ENCODE peak calls at places on chromosome 3, in seven cellular contexts. One of them, this sample, is unnamed.
A peak's percentile ranks its signal among the peaks of the same experiment; 100 is the strongest.

GRCh38 chr3:71391361-71391760 is 192.2 kb downstream of the FOXP1 start:
- DNase-seq in ovary: no peak
- DNase-seq in nephron progenitor cell: no peak
- DNase-seq in T-helper 2 cell: no peak
- DNase-seq in smooth muscle cell of the brain vasculature: no peak
- DNase-seq in SK-N-DZ: no peak
- DNase-seq in cardiac muscle cell: no peak
- DNase-seq in this sample: no peak

GRCh38 chr3:126480251-126480650 is 4.6 kb upstream of the ZXDC start:
- DNase-seq in T-helper 2 cell: no peak
- DNase-seq in SK-N-DZ: no peak
- DNase-seq in ovary: no peak
- DNase-seq in smooth muscle cell of the brain vasculature: no peak
- DNase-seq in cardiac muscle cell: no peak
- DNase-seq in nephron progenitor cell: no peak
- DNase-seq in this sample: no peak

GRCh38 chr3:33437556-33438283 is 2.5 kb downstream of the UBP1 start:
- DNase-seq in T-helper 2 cell: no peak
- DNase-seq in cardiac muscle cell: peak; percentile 35
- DNase-seq in SK-N-DZ: no peak
- DNase-seq in smooth muscle cell of the brain vasculature: no peak
- DNase-seq in nephron progenitor cell: peak; percentile 11
- DNase-seq in ovary: no peak
- DNase-seq in this sample: no peak

GRCh38 chr3:115550285-115550741 is 73.0 kb upstream of the GAP43 start:
- DNase-seq in smooth muscle cell of the brain vasculature: peak; percentile 31
- DNase-seq in SK-N-DZ: no peak
- DNase-seq in ovary: no peak
- DNase-seq in cardiac muscle cell: no peak
- DNase-seq in T-helper 2 cell: no peak
- DNase-seq in nephron progenitor cell: no peak
- DNase-seq in this sample: no peak

GRCh38 chr3:133383175-133383574 is 16.7 kb upstream of the BFSP2 start:
- DNase-seq in ovary: no peak
- DNase-seq in SK-N-DZ: no peak
- DNase-seq in T-helper 2 cell: no peak
- DNase-seq in cardiac muscle cell: no peak
- DNase-seq in nephron progenitor cell: no peak
- DNase-seq in smooth muscle cell of the brain vasculature: no peak
- DNase-seq in this sample: no peak

GRCh38 chr3:112653209-112653871 is 12.4 kb upstream of the CCDC80 start:
- DNase-seq in SK-N-DZ: no peak
- DNase-seq in nephron progenitor cell: no peak
- DNase-seq in T-helper 2 cell: no peak
- DNase-seq in smooth muscle cell of the brain vasculature: no peak
- DNase-seq in cardiac muscle cell: no peak
- DNase-seq in ovary: no peak
- DNase-seq in this sample: no peak

GRCh38 chr3:108780235-108780634 is 23.0 kb upstream of the RETNLB start:
- DNase-seq in SK-N-DZ: no peak
- DNase-seq in ovary: no peak
- DNase-seq in T-helper 2 cell: peak; percentile 1
- DNase-seq in nephron progenitor cell: no peak
- DNase-seq in smooth muscle cell of the brain vasculature: no peak
- DNase-seq in cardiac muscle cell: no peak
- DNase-seq in this sample: no peak

GRCh38 chr3:185521349-185522138 is 22.7 kb upstream of the TMEM41A start:
- DNase-seq in nephron progenitor cell: no peak
- DNase-seq in SK-N-DZ: no peak
- DNase-seq in smooth muscle cell of the brain vasculature: no peak
- DNase-seq in ovary: no peak
- DNase-seq in cardiac muscle cell: no peak
- DNase-seq in T-helper 2 cell: no peak
- DNase-seq in this sample: no peak

GRCh38 chr3:122674339-122674738 is 6.3 kb upstream of the PARP14 start:
- DNase-seq in smooth muscle cell of the brain vasculature: no peak
- DNase-seq in ovary: no peak
- DNase-seq in nephron progenitor cell: no peak
- DNase-seq in cardiac muscle cell: no peak
- DNase-seq in SK-N-DZ: no peak
- DNase-seq in T-helper 2 cell: no peak
- DNase-seq in this sample: no peak

GRCh38 chr3:114406286-114406685 is 112.5 kb downstream of the TIGIT start:
- DNase-seq in T-helper 2 cell: no peak
- DNase-seq in smooth muscle cell of the brain vasculature: no peak
- DNase-seq in cardiac muscle cell: no peak
- DNase-seq in nephron progenitor cell: no peak
- DNase-seq in ovary: no peak
- DNase-seq in SK-N-DZ: no peak
- DNase-seq in this sample: no peak

GRCh38 chr3:191238321-191238817 is 39.3 kb downstream of the OSTN start:
- DNase-seq in smooth muscle cell of the brain vasculature: no peak
- DNase-seq in cardiac muscle cell: no peak
- DNase-seq in nephron progenitor cell: no peak
- DNase-seq in SK-N-DZ: no peak
- DNase-seq in ovary: no peak
- DNase-seq in T-helper 2 cell: no peak
- DNase-seq in this sample: no peak

GRCh38 chr3:178267158-178267838 is 268.9 kb upstream of the KCNMB2 start:
- DNase-seq in cardiac muscle cell: no peak
- DNase-seq in ovary: no peak
- DNase-seq in SK-N-DZ: no peak
- DNase-seq in smooth muscle cell of the brain vasculature: no peak
- DNase-seq in nephron progenitor cell: no peak
- DNase-seq in T-helper 2 cell: no peak
- DNase-seq in this sample: no peak

GRCh38 chr3:164451083-164451910 is 627.0 kb downstream of the SI start:
- DNase-seq in nephron progenitor cell: no peak
- DNase-seq in smooth muscle cell of the brain vasculature: no peak
- DNase-seq in T-helper 2 cell: no peak
- DNase-seq in cardiac muscle cell: no peak
- DNase-seq in ovary: no peak
- DNase-seq in SK-N-DZ: peak; percentile 11
- DNase-seq in this sample: no peak

GRCh38 chr3:18238721-18239331 is 186.3 kb downstream of the SATB1 start:
- DNase-seq in SK-N-DZ: peak; percentile 17
- DNase-seq in nephron progenitor cell: no peak
- DNase-seq in smooth muscle cell of the brain vasculature: no peak
- DNase-seq in ovary: no peak
- DNase-seq in T-helper 2 cell: no peak
- DNase-seq in cardiac muscle cell: no peak
- DNase-seq in this sample: no peak

GRCh38 chr3:194250104-194251002 is 100.8 kb downstream of the CPN2 start:
- DNase-seq in nephron progenitor cell: peak; percentile 57
- DNase-seq in T-helper 2 cell: no peak
- DNase-seq in ovary: peak; percentile 77
- DNase-seq in cardiac muscle cell: no peak
- DNase-seq in smooth muscle cell of the brain vasculature: no peak
- DNase-seq in SK-N-DZ: peak; percentile 76
- DNase-seq in this sample: no peak

GRCh38 chr3:10196389-10197052 is 31.8 kb downstream of the IRAK2 start:
- DNase-seq in SK-N-DZ: no peak
- DNase-seq in smooth muscle cell of the brain vasculature: peak; percentile 51
- DNase-seq in ovary: no peak
- DNase-seq in T-helper 2 cell: no peak
- DNase-seq in cardiac muscle cell: no peak
- DNase-seq in nephron progenitor cell: no peak
- DNase-seq in this sample: no peak

GRCh38 chr3:43996379-43997301 is 245.0 kb upstream of the TOPAZ1 start:
- DNase-seq in smooth muscle cell of the brain vasculature: no peak
- DNase-seq in cardiac muscle cell: peak; percentile 69
- DNase-seq in SK-N-DZ: peak; percentile 36
- DNase-seq in nephron progenitor cell: peak; percentile 62
- DNase-seq in T-helper 2 cell: no peak
- DNase-seq in ovary: no peak
- DNase-seq in this sample: peak; percentile 41

GRCh38 chr3:173911446-173911845 is 513.9 kb downstream of the NLGN1 start:
- DNase-seq in T-helper 2 cell: no peak
- DNase-seq in smooth muscle cell of the brain vasculature: no peak
- DNase-seq in cardiac muscle cell: peak; percentile 83
- DNase-seq in nephron progenitor cell: no peak
- DNase-seq in ovary: no peak
- DNase-seq in SK-N-DZ: peak; percentile 23
- DNase-seq in this sample: no peak

GRCh38 chr3:148379763-148380162 is 317.9 kb upstream of the AGTR1 start:
- DNase-seq in T-helper 2 cell: no peak
- DNase-seq in cardiac muscle cell: peak; percentile 67
- DNase-seq in ovary: no peak
- DNase-seq in nephron progenitor cell: peak; percentile 6
- DNase-seq in SK-N-DZ: peak; percentile 62
- DNase-seq in smooth muscle cell of the brain vasculature: peak; percentile 33
- DNase-seq in this sample: peak; percentile 20

GRCh38 chr3:174247671-174248070 is 611.5 kb upstream of the NAALADL2 start:
- DNase-seq in T-helper 2 cell: no peak
- DNase-seq in SK-N-DZ: peak; percentile 100
- DNase-seq in ovary: no peak
- DNase-seq in smooth muscle cell of the brain vasculature: no peak
- DNase-seq in nephron progenitor cell: no peak
- DNase-seq in cardiac muscle cell: no peak
- DNase-seq in this sample: no peak